ENCODE peak calls at places on chromosomes 11 and 22, in nine cellular contexts. U, J, Q, E, W, M, P, B and O are unnamed samples.

GRCh38 chr11:94449437-94449836 is 44.2 kb downstream of the MRE11 start:
- DNase-seq in U (peak; percentile 92), J (no peak), Q (no peak), E (no peak), W (no peak), M (no peak), P (no peak), B (no peak), O (no peak)

GRCh38 chr22:42434283-42434682 is 2.1 kb upstream of the NFAM1 start:
- DNase-seq in U (no peak), J (peak; percentile 77), Q (no peak), E (no peak), W (no peak), M (no peak), P (no peak), B (no peak), O (no peak)

GRCh38 chr11:72519220-72519881 is 85.0 kb upstream of the CLPB start:
- DNase-seq in U (peak; percentile 62), J (no peak), Q (no peak), E (no peak), W (no peak), M (no peak), P (no peak), B (no peak), O (no peak)

GRCh38 chr22:44363214-44363979 is 50.6 kb upstream of the SHISAL1 start:
- DNase-seq in U (peak; percentile 98), J (peak; percentile 97), Q (peak; percentile 97), E (no peak), W (peak; percentile 52), M (peak; percentile 88), P (peak; percentile 69), B (peak; percentile 86), O (peak; percentile 98)

GRCh38 chr22:39292561-39293074 is 26.8 kb downstream of the RPL3 start:
- DNase-seq in U (peak; percentile 95), J (peak; percentile 93), Q (peak; percentile 96), E (no peak), W (peak; percentile 78), M (peak; percentile 90), P (peak; percentile 92), B (peak; percentile 93), O (peak; percentile 95)

GRCh38 chr11:2293396-2294339 is 8.1 kb downstream of the C11orf21 start:
- DNase-seq in U (no peak), J (peak; percentile 59), Q (no peak), E (no peak), W (no peak), M (no peak), P (peak; percentile 5), B (no peak), O (no peak)

GRCh38 chr11:8065031-8065430 is 16.0 kb upstream of the TUB start:
- DNase-seq in U (no peak), J (no peak), Q (no peak), E (no peak), W (no peak), M (no peak), P (no peak), B (no peak), O (no peak)

GRCh38 chr22:46528121-46528610 is 9.3 kb downstream of the CELSR1 start:
- DNase-seq in U (no peak), J (no peak), Q (no peak), E (no peak), W (no peak), M (peak; percentile 74), P (no peak), B (no peak), O (no peak)

GRCh38 chr11:76579047-76579751 is 91.3 kb downstream of the LRRC32 start:
- DNase-seq in U (no peak), J (no peak), Q (peak; percentile 85), E (no peak), W (no peak), M (no peak), P (no peak), B (no peak), O (peak; percentile 88)

GRCh38 chr22:46547883-46548244 is 10.4 kb upstream of the CELSR1 start:
- DNase-seq in U (peak; percentile 96), J (peak; percentile 93), Q (peak; percentile 91), E (no peak), W (peak; percentile 73), M (peak; percentile 67), P (peak; percentile 71), B (peak; percentile 72), O (peak; percentile 86)

GRCh38 chr11:6129011-6129410 is 21.5 kb downstream of the OR56B4 start:
- DNase-seq in U (no peak), J (no peak), Q (no peak), E (no peak), W (no peak), M (no peak), P (no peak), B (no peak), O (no peak)

GRCh38 chr11:76139317-76139716 is 67.0 kb downstream of the WNT11 start:
- DNase-seq in U (no peak), J (no peak), Q (no peak), E (no peak), W (no peak), M (no peak), P (no peak), B (no peak), O (no peak)

GRCh38 chr22:49677495-49677889 is 150.2 kb downstream of the BRD1 start:
- DNase-seq in U (no peak), J (peak; percentile 38), Q (peak; percentile 15), E (no peak), W (no peak), M (no peak), P (no peak), B (peak; percentile 68), O (no peak)

GRCh38 chr22:46737976-46738641 is at the start of gene CERK:
- DNase-seq in U (peak; percentile 72), J (peak; percentile 92), Q (peak; percentile 90), E (peak; percentile 65), W (peak; percentile 69), M (peak; percentile 81), P (peak; percentile 57), B (peak; percentile 91), O (peak; percentile 96)

GRCh38 chr11:8095831-8096522 is 15.0 kb downstream of the TUB start:
- DNase-seq in U (no peak), J (peak; percentile 39), Q (no peak), E (no peak), W (no peak), M (no peak), P (no peak), B (peak; percentile 61), O (no peak)

DNA sequence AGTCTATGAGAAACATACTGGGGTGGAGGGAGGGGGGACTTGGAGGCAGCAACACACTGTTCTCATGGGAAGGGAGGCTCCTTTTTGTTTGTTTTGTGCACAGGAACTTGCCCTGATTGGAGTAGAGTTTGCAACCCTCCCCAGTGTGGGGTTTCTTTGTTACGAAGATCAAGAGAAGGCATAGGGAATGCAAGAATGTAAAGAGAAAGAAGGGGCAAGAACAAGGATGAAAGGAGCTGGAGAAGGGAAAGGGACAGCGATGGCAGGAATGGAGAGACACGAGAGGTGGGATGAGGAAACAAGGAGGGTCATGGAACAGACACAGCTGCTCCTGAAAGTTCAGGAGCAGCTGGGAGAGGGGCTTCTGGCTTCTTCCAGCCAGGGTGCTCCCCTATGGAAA is 611.7 kb downstream of the NTM start:
- DNase-seq in U (no peak), J (no peak), Q (no peak), E (no peak), W (no peak), M (no peak), P (no peak), B (no peak), O (no peak)
- H3K4me3 ChIP-seq in U (no peak overlapping the region), J (no peak overlapping the region), Q (no peak overlapping the region), E (no peak overlapping the region), W (no peak overlapping the region), M (no peak overlapping the region), P (no peak overlapping the region), B (no peak overlapping the region), O (no peak overlapping the region)

DNA sequence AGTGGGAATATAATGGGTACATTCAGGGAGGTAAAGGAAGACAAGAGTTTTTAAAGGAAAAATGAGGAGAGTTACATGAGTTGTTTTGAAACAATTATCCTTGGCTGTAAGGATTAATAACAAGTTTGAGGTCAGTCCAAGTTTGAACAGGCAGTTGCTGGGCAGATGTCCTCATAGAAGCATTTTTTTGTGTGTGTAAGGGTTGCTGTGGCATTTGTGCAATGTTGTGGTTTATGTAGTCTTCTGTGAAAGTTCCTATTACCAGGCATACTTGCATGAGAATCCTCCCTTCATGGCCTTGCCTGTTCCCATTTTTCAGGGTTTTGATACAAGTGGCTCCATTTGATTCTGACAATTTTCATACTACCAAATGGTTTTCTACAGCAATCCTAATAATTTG is 400.2 kb downstream of the KCNA4 start:
- DNase-seq in U (peak; percentile 55), J (no peak), Q (no peak), E (no peak), W (no peak), M (no peak), P (no peak), B (no peak), O (no peak)
- H3K27ac ChIP-seq in U (no peak overlapping the region), J (no peak overlapping the region), Q (no peak overlapping the region), E (no peak overlapping the region), W (no peak overlapping the region), M (no peak overlapping the region), P (no peak overlapping the region), B (no peak overlapping the region), O (no peak overlapping the region)

DNA sequence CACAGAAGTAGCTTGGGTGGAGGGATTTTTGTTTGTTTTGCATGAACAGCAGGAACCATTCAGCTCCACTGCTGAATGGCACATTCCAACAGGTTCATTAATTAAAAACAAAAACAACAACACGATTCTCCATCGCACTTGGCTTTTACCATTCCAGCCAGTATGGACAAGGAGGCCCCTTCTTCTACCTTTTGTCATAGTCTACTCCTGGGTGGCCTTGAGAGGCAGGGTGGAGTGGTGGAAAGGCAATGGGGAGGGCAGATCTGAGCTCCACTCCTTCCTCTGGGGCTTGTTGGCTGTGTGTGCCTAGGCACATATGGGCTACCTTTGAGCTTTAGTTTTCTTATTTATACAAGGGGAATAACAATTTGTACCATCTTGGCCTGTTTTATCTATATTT is 4.8 kb downstream of the TIMP3 start:
- DNase-seq in U (peak; percentile 25), J (no peak), Q (no peak), E (no peak), W (no peak), M (no peak), P (no peak), B (no peak), O (no peak)
- H3K4me1 ChIP-seq in U (peaks cover 52% of the 10 kb centered on the region), J (peaks cover 76% of the 10 kb centered on the region), Q (peaks cover 42% of the 10 kb centered on the region), E (no peaks in the 10 kb centered on the region), W (peaks cover 26% of the 10 kb centered on the region), M (peaks cover 31% of the 10 kb centered on the region), P (peaks cover 61% of the 10 kb centered on the region), B (peaks cover 8% of the 10 kb centered on the region), O (peaks cover 33% of the 10 kb centered on the region)

GRCh38 chr22:23282089-23282501 is 101.8 kb downstream of the BCR start:
- DNase-seq in U (peak; percentile 82), J (peak; percentile 94), Q (peak; percentile 85), E (no peak), W (peak; percentile 40), M (peak; percentile 89), P (peak; percentile 46), B (no peak), O (peak; percentile 78)

GRCh38 chr22:23281053-23281405 is 100.7 kb downstream of the BCR start:
- DNase-seq in U (no peak), J (no peak), Q (no peak), E (no peak), W (no peak), M (no peak), P (no peak), B (no peak), O (peak; percentile 54)

GRCh38 chr22:23282516-23282915 is 102.2 kb downstream of the BCR start:
- DNase-seq in U (no peak), J (no peak), Q (no peak), E (no peak), W (no peak), M (no peak), P (no peak), B (no peak), O (peak; percentile 40)

GRCh38 chr22:23280356-23281052 is 100.2 kb downstream of the BCR start:
- DNase-seq in U (no peak), J (no peak), Q (no peak), E (no peak), W (no peak), M (no peak), P (no peak), B (no peak), O (peak; percentile 17)

GRCh38 chr22:23281406-23282088 is 101.2 kb downstream of the BCR start:
- DNase-seq in U (peak; percentile 71), J (peak; percentile 93), Q (peak; percentile 83), E (peak; percentile 50), W (peak; percentile 61), M (peak; percentile 86), P (peak; percentile 91), B (peak; percentile 94), O (peak; percentile 93)
- H3K4me3 ChIP-seq in U (no peak overlapping the region), J (peak overlapping the region; percentile 24), Q (no peak overlapping the region), E (no peak overlapping the region), W (no peak overlapping the region), M (no peak overlapping the region), P (no peak overlapping the region), B (no peak overlapping the region), O (no peak overlapping the region)